ENCODE peak calls at places on chromosomes 6 and 20, in ten cellular contexts. G is mucosa of descending colon, T is fibroblast of lung, X is transverse colon, L is IMR-90, W is esophagus squamous epithelium, R is HCT116, U is SK-N-SH, C is left lung, O is endothelial cell of umbilical vein. K is an unnamed sample.

GRCh38 chr6:96002576-96002910 is 13.2 kb upstream of the FUT9 start:
- DNase-seq in G (peak; percentile 17), T (no peak), X (no peak), L (no peak), W (no peak), R (no peak), U (no peak), C (no peak), O (no peak), K (no peak)

GRCh38 chr20:46158476-46158987 is 40.4 kb downstream of the CD40 start:
- DNase-seq in G (no peak), T (no peak), X (no peak), L (no peak), W (no peak), R (no peak), U (no peak), C (no peak), O (no peak), K (no peak)

GRCh38 chr20:18133962-18134361 is 3.7 kb upstream of the KAT14 start:
- DNase-seq in G (no peak), T (no peak), X (peak; percentile 28), L (no peak), W (no peak), R (no peak), U (no peak), C (no peak), O (no peak), K (peak; percentile 3)

GRCh38 chr6:4853349-4853748 is 77.1 kb downstream of the CDYL start:
- DNase-seq in G (no peak), T (no peak), X (no peak), L (no peak), W (no peak), R (no peak), U (no peak), C (no peak), O (no peak), K (no peak)

GRCh38 chr20:46571418-46571817 is 21.0 kb upstream of the OCSTAMP start:
- DNase-seq in G (no peak), T (no peak), X (no peak), L (no peak), W (no peak), R (no peak), U (no peak), C (no peak), O (no peak), K (no peak)

GRCh38 chr20:44637490-44638372 is 13.8 kb downstream of the ADA start:
- DNase-seq in G (no peak), T (no peak), X (no peak), L (no peak), W (no peak), R (no peak), U (no peak), C (no peak), O (no peak), K (peak; percentile 38)

GRCh38 chr6:33297406-33297955 is 1.3 kb downstream of the RGL2 start:
- DNase-seq in G (peak; percentile 78), T (no peak), X (peak; percentile 70), L (no peak), W (no peak), R (no peak), U (peak; percentile 69), C (peak; percentile 76), O (peak; percentile 23), K (no peak)

GRCh38 chr20:21378259-21378658 is 19.1 kb downstream of the NKX2-4 start:
- DNase-seq in G (no peak), T (no peak), X (no peak), L (no peak), W (no peak), R (no peak), U (no peak), C (no peak), O (no peak), K (no peak)

GRCh38 chr6:89597372-89597771 is 41.2 kb downstream of the LYRM2 start:
- DNase-seq in G (no peak), T (no peak), X (no peak), L (no peak), W (no peak), R (no peak), U (no peak), C (no peak), O (no peak), K (no peak)

GRCh38 chr6:89599727-89600126 is 38.8 kb downstream of the LYRM2 start:
- DNase-seq in G (no peak), T (no peak), X (no peak), L (no peak), W (no peak), R (no peak), U (no peak), C (no peak), O (no peak), K (no peak)

GRCh38 chr6:89596484-89596883 is 42.1 kb downstream of the LYRM2 start:
- DNase-seq in G (no peak), T (no peak), X (no peak), L (no peak), W (no peak), R (no peak), U (no peak), C (no peak), O (no peak), K (no peak)

GRCh38 chr6:89596056-89596455 is 42.5 kb downstream of the LYRM2 start:
- DNase-seq in G (no peak), T (no peak), X (no peak), L (no peak), W (no peak), R (no peak), U (no peak), C (no peak), O (no peak), K (no peak)

DNA sequence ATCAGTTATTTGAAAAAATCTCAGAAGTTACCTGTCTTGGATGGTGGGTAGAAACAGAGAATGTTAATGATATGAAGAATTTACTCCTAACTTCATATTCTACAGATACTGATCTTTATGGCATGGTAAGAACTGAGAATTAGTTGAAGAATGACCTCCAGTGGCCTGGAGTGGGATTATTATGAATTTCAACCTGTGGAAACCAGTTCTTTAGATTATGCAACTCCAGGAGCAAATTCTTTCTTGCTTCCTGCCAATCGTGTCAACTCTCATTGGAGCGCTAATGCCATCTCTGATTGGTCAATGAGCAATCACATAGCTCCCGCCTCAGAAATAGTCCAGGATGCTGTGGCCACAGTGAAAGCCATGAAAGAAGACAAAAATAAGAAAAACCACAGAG is 40.6 kb downstream of the LYRM2 start:
- DNase-seq in G (no peak), T (peak; percentile 6), X (no peak), L (no peak), W (no peak), R (no peak), U (peak; percentile 62), C (no peak), O (peak; percentile 11), K (peak; percentile 49)
- TF ChIP-seq CTCF in G (no peak), T (no peak), X (no peak), L (no peak), W (peak; percentile 59), R (peak; percentile 12), U (peak; percentile 49), C (no peak), O (peak; percentile 1), K (no peak)

GRCh38 chr6:52904562-52905279 is 4.8 kb downstream of the GSTA3 start:
- DNase-seq in G (no peak), T (no peak), X (no peak), L (no peak), W (no peak), R (no peak), U (no peak), C (no peak), O (no peak), K (peak; percentile 17)

GRCh38 chr6:52909531-52909930 is at the start of gene GSTA3:
- DNase-seq in G (no peak), T (no peak), X (no peak), L (no peak), W (no peak), R (no peak), U (no peak), C (no peak), O (no peak), K (no peak)

GRCh38 chr6:52914516-52914915 is 5.0 kb upstream of the GSTA3 start:
- DNase-seq in G (no peak), T (no peak), X (no peak), L (no peak), W (no peak), R (no peak), U (no peak), C (no peak), O (no peak), K (no peak)

GRCh38 chr6:52910091-52910490 is 593 bp upstream of the GSTA3 start:
- DNase-seq in G (no peak), T (no peak), X (no peak), L (no peak), W (no peak), R (no peak), U (no peak), C (no peak), O (no peak), K (no peak)

DNA sequence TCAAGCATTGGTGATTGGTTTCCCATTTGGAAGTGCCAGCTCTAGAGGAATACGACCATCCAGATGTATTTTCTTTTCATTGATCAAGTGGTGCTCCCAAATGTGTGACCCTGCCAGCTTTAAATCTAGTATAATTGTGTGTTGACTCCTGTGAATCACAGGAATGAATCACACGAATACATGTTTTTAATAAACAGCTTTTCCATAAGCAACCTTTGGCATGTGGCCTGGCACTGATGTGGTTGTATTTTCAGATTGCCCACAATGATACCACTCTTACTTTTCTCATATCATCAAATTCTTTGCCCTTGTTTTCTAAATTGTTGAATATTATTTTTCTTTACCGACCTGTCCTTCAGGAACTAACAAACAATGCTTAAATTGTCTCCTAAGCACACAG is 367 bp downstream of the GSTA3 start:
- DNase-seq in G (no peak), T (no peak), X (no peak), L (no peak), W (no peak), R (no peak), U (no peak), C (no peak), O (no peak), K (no peak)
- H3K4me3 ChIP-seq in G (no peak overlapping the region), T (no peak overlapping the region), X (no peak overlapping the region), L (no peak overlapping the region), W (no peak overlapping the region), R (no peak overlapping the region), U (no peak overlapping the region), C (no peak overlapping the region), O (no peak overlapping the region), K (no peak overlapping the region)

GRCh38 chr20:31260326-31260932 is 3.0 kb downstream of the DEFB115 start:
- DNase-seq in G (no peak), T (no peak), X (no peak), L (no peak), W (no peak), R (peak; percentile 33), U (peak; percentile 29), C (no peak), O (no peak), K (peak; percentile 18)
- TF ChIP-seq CTCF in G (no peak), T (no peak), X (peak; percentile 24), L (peak; percentile 12), W (peak; percentile 36), R (peak; percentile 18), U (peak; percentile 69), C (peak; percentile 30), O (peak; percentile 12), K (peak; percentile 48)

GRCh38 chr6:68636710-68637470 is 1.8 kb downstream of the ADGRB3 start:
- DNase-seq in G (no peak), T (no peak), X (no peak), L (no peak), W (no peak), R (no peak), U (no peak), C (no peak), O (no peak), K (no peak)

GRCh38 chr6:68639211-68639610 is 4.1 kb downstream of the ADGRB3 start:
- DNase-seq in G (no peak), T (no peak), X (no peak), L (no peak), W (no peak), R (no peak), U (no peak), C (no peak), O (no peak), K (no peak)

GRCh38 chr6:68638225-68638900 is 3.3 kb downstream of the ADGRB3 start:
- DNase-seq in G (no peak), T (peak; percentile 74), X (peak; percentile 23), L (peak; percentile 47), W (no peak), R (no peak), U (peak; percentile 13), C (no peak), O (peak; percentile 26), K (peak; percentile 77)

GRCh38 chr6:68635706-68636513 is 828 bp downstream of the ADGRB3 start:
- DNase-seq in G (peak; percentile 30), T (peak; percentile 53), X (no peak), L (no peak), W (no peak), R (no peak), U (peak; percentile 44), C (peak; percentile 34), O (peak; percentile 2), K (peak; percentile 42)

DNA sequence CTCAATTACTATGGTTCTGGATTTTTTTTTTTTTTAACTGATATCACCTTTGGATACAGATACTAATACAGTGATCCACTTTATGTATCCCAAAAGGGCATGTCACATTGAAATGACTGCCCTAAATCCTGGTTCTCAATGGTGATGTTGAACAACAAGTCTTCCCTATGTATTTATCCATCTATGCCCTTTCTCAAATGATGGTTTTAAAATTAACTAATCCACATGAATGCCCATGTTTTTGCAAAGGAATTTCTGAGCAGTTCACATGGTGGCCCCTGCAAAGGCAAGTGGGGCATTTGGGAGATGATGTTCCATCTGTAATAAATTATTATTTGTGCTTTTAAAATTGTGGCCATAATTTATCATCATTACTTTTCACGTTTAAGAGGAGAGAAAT is 2.7 kb downstream of the ADGRB3 start:
- DNase-seq in G (no peak), T (no peak), X (no peak), L (no peak), W (no peak), R (no peak), U (no peak), C (no peak), O (no peak), K (no peak)
- H3K4me3 ChIP-seq in G (no peak overlapping the region), T (no peak overlapping the region), X (no peak overlapping the region), L (no peak overlapping the region), W (no peak overlapping the region), R (no peak overlapping the region), U (no peak overlapping the region), C (no peak overlapping the region), O (no peak overlapping the region), K (no peak overlapping the region)

K was measured in cardiac fibroblast.